ENCODE peak calls at places on chromosome 3, in seven cellular contexts. One of them, this sample, is unnamed.

GRCh38 chr3:102841866-102842265 is 407.1 kb downstream of the ZPLD1 start:
- DNase-seq in stimulated activated CD4-positive, alpha-beta T cell treated with anti-CD3 and anti-CD28 coated beads, Interleukin-1b, Interleukin-23, amount 100 ng/mL, for 24 hours: no peak
- DNase-seq in neuronal stem cell: no peak
- DNase-seq in aorta: no peak
- DNase-seq in T-helper 1 cell: no peak
- DNase-seq in brain pericyte: no peak
- DNase-seq in ureter: no peak
- DNase-seq in this sample: no peak

GRCh38 chr3:168047936-168048335 is 47.8 kb downstream of the GOLIM4 start:
- DNase-seq in ureter: no peak
- DNase-seq in neuronal stem cell: no peak
- DNase-seq in stimulated activated CD4-positive, alpha-beta T cell treated with anti-CD3 and anti-CD28 coated beads, Interleukin-1b, Interleukin-23, amount 100 ng/mL, for 24 hours: no peak
- DNase-seq in aorta: no peak
- DNase-seq in brain pericyte: no peak
- DNase-seq in T-helper 1 cell: no peak
- DNase-seq in this sample: no peak

GRCh38 chr3:98521897-98522537 is 685 bp downstream of the CLDND1 start:
- DNase-seq in brain pericyte: peak
- DNase-seq in aorta: no peak
- DNase-seq in ureter: peak
- DNase-seq in neuronal stem cell: peak
- DNase-seq in T-helper 1 cell: peak
- DNase-seq in stimulated activated CD4-positive, alpha-beta T cell treated with anti-CD3 and anti-CD28 coated beads, Interleukin-1b, Interleukin-23, amount 100 ng/mL, for 24 hours: peak
- DNase-seq in this sample: peak

GRCh38 chr3:13217736-13218540 is 144.7 kb upstream of the IQSEC1 start:
- DNase-seq in brain pericyte: no peak
- DNase-seq in stimulated activated CD4-positive, alpha-beta T cell treated with anti-CD3 and anti-CD28 coated beads, Interleukin-1b, Interleukin-23, amount 100 ng/mL, for 24 hours: no peak
- DNase-seq in neuronal stem cell: no peak
- DNase-seq in aorta: no peak
- DNase-seq in ureter: no peak
- DNase-seq in T-helper 1 cell: no peak
- DNase-seq in this sample: no peak

GRCh38 chr3:71797455-71797854 is 12.5 kb upstream of the PROK2 start:
- DNase-seq in neuronal stem cell: no peak
- DNase-seq in ureter: no peak
- DNase-seq in stimulated activated CD4-positive, alpha-beta T cell treated with anti-CD3 and anti-CD28 coated beads, Interleukin-1b, Interleukin-23, amount 100 ng/mL, for 24 hours: no peak
- DNase-seq in aorta: no peak
- DNase-seq in brain pericyte: no peak
- DNase-seq in T-helper 1 cell: no peak
- DNase-seq in this sample: no peak

GRCh38 chr3:156727519-156728205 is 53.3 kb downstream of the TIPARP start:
- DNase-seq in stimulated activated CD4-positive, alpha-beta T cell treated with anti-CD3 and anti-CD28 coated beads, Interleukin-1b, Interleukin-23, amount 100 ng/mL, for 24 hours: no peak
- DNase-seq in ureter: no peak
- DNase-seq in neuronal stem cell: no peak
- DNase-seq in aorta: no peak
- DNase-seq in brain pericyte: no peak
- DNase-seq in T-helper 1 cell: no peak
- DNase-seq in this sample: no peak

GRCh38 chr3:190522621-190523222 is 8.8 kb downstream of the IL1RAP start:
- DNase-seq in brain pericyte: no peak
- DNase-seq in neuronal stem cell: no peak
- DNase-seq in stimulated activated CD4-positive, alpha-beta T cell treated with anti-CD3 and anti-CD28 coated beads, Interleukin-1b, Interleukin-23, amount 100 ng/mL, for 24 hours: no peak
- DNase-seq in aorta: no peak
- DNase-seq in ureter: no peak
- DNase-seq in T-helper 1 cell: no peak
- DNase-seq in this sample: no peak

GRCh38 chr3:198079771-198080520 is 119.9 kb downstream of the LMLN start:
- DNase-seq in aorta: peak
- DNase-seq in brain pericyte: no peak
- DNase-seq in neuronal stem cell: no peak
- DNase-seq in ureter: peak
- DNase-seq in T-helper 1 cell: peak
- DNase-seq in stimulated activated CD4-positive, alpha-beta T cell treated with anti-CD3 and anti-CD28 coated beads, Interleukin-1b, Interleukin-23, amount 100 ng/mL, for 24 hours: peak
- DNase-seq in this sample: peak

GRCh38 chr3:104396974-104397669 is 969.6 kb upstream of the ALCAM start:
- DNase-seq in ureter: no peak
- DNase-seq in neuronal stem cell: no peak
- DNase-seq in aorta: peak
- DNase-seq in stimulated activated CD4-positive, alpha-beta T cell treated with anti-CD3 and anti-CD28 coated beads, Interleukin-1b, Interleukin-23, amount 100 ng/mL, for 24 hours: no peak
- DNase-seq in brain pericyte: no peak
- DNase-seq in T-helper 1 cell: no peak
- DNase-seq in this sample: no peak